ENCODE peak calls at places on chromosome 5, in nine cellular contexts. X, Q, K, C, V, F, J, D and N are unnamed samples.

GRCh38 chr5:72402381-72402890 is 82.3 kb downstream of the PTCD2 start:
- DNase-seq in X (no peak), Q (no peak), K (no peak), C (no peak), V (no peak), F (no peak), J (no peak), D (peak), N (no peak)

GRCh38 chr5:158519433-158520025 is 580.2 kb downstream of the EBF1 start:
- DNase-seq in X (no peak), Q (no peak), K (no peak), C (no peak), V (no peak), F (no peak), J (no peak), D (no peak), N (no peak)

GRCh38 chr5:98726258-98726657 is 47.2 kb upstream of the RGMB start:
- DNase-seq in X (no peak), Q (no peak), K (no peak), C (no peak), V (no peak), F (no peak), J (no peak), D (no peak), N (no peak)

GRCh38 chr5:126561908-126562307 is 33.1 kb downstream of the ALDH7A1 start:
- DNase-seq in X (no peak), Q (no peak), K (no peak), C (no peak), V (no peak), F (no peak), J (no peak), D (peak), N (no peak)

GRCh38 chr5:52560366-52560765 is 227.3 kb upstream of the ITGA1 start:
- DNase-seq in X (no peak), Q (no peak), K (no peak), C (no peak), V (no peak), F (no peak), J (no peak), D (peak), N (no peak)

GRCh38 chr5:32585122-32585445 is 273 bp upstream of the SUB1 start:
- DNase-seq in X (no peak), Q (no peak), K (no peak), C (no peak), V (no peak), F (no peak), J (no peak), D (no peak), N (no peak)

GRCh38 chr5:39260095-39260494 is 40.7 kb upstream of the FYB1 start:
- DNase-seq in X (no peak), Q (no peak), K (no peak), C (no peak), V (no peak), F (no peak), J (no peak), D (no peak), N (no peak)

GRCh38 chr5:43193171-43193951 is 1.3 kb downstream of the NIM1K start:
- DNase-seq in X (peak), Q (no peak), K (peak), C (no peak), V (peak), F (peak), J (no peak), D (peak), N (peak)

GRCh38 chr5:58842851-58843250 is 260.0 kb downstream of the RAB3C start:
- DNase-seq in X (no peak), Q (no peak), K (no peak), C (no peak), V (no peak), F (no peak), J (no peak), D (no peak), N (no peak)

GRCh38 chr5:92704590-92704989 is 876.4 kb downstream of the NR2F1-AS1 start:
- DNase-seq in X (no peak), Q (no peak), K (no peak), C (no peak), V (no peak), F (no peak), J (no peak), D (peak), N (no peak)

GRCh38 chr5:74641778-74642542 is 1.4 kb upstream of the ENC1 start:
- DNase-seq in X (peak), Q (peak), K (peak), C (no peak), V (peak), F (peak), J (peak), D (peak), N (peak)

GRCh38 chr5:81825237-81825636 is 74.3 kb upstream of the SSBP2 start:
- DNase-seq in X (peak), Q (no peak), K (peak), C (no peak), V (no peak), F (no peak), J (no peak), D (peak), N (peak)

GRCh38 chr5:133735346-133735745 is 123.0 kb upstream of the FSTL4 start:
- DNase-seq in X (no peak), Q (no peak), K (no peak), C (no peak), V (no peak), F (no peak), J (no peak), D (peak), N (no peak)

GRCh38 chr5:121273818-121274433 is 577.8 kb upstream of the FTMT start:
- DNase-seq in X (no peak), Q (no peak), K (peak), C (no peak), V (peak), F (no peak), J (no peak), D (peak), N (peak)

GRCh38 chr5:167573274-167574127 is 717.9 kb upstream of the WWC1 start:
- DNase-seq in X (peak), Q (no peak), K (peak), C (no peak), V (no peak), F (peak), J (peak), D (peak), N (no peak)

GRCh38 chr5:93192107-93192506 is 388.9 kb downstream of the NR2F1-AS1 start:
- DNase-seq in X (no peak), Q (no peak), K (peak), C (no peak), V (peak), F (no peak), J (no peak), D (peak), N (peak)

GRCh38 chr5:75656311-75657003 is 45.2 kb downstream of the ANKDD1B start:
- DNase-seq in X (peak), Q (no peak), K (no peak), C (no peak), V (no peak), F (no peak), J (peak), D (peak), N (no peak)

GRCh38 chr5:89277791-89278190 is 394.8 kb upstream of the MEF2C start:
- DNase-seq in X (no peak), Q (no peak), K (no peak), C (no peak), V (no peak), F (no peak), J (no peak), D (peak), N (peak)

GRCh38 chr5:179311581-179311980 is 33.7 kb downstream of the ADAMTS2 start:
- DNase-seq in X (no peak), Q (peak), K (no peak), C (no peak), V (no peak), F (no peak), J (no peak), D (no peak), N (no peak)

GRCh38 chr5:133754575-133755169 is 142.3 kb upstream of the FSTL4 start:
- DNase-seq in X (peak), Q (no peak), K (no peak), C (no peak), V (peak), F (peak), J (no peak), D (no peak), N (peak)

GRCh38 chr5:150522504-150523464 is 14.9 kb downstream of the NDST1 start:
- DNase-seq in X (no peak), Q (peak), K (no peak), C (no peak), V (no peak), F (no peak), J (no peak), D (no peak), N (no peak)

GRCh38 chr5:96978812-96979449 is 43.1 kb downstream of the LNPEP start:
- DNase-seq in X (no peak), Q (no peak), K (peak), C (no peak), V (no peak), F (peak), J (no peak), D (peak), N (no peak)

GRCh38 chr5:72501475-72501874 is 5.7 kb downstream of the ZNF366 start:
- DNase-seq in X (no peak), Q (no peak), K (peak), C (no peak), V (no peak), F (peak), J (no peak), D (peak), N (no peak)

GRCh38 chr5:131242728-131243255 is 21.1 kb upstream of the CDC42SE2 start:
- DNase-seq in X (no peak), Q (no peak), K (peak), C (no peak), V (no peak), F (no peak), J (no peak), D (peak), N (peak)

GRCh38 chr5:134552301-134552700 is 26.8 kb downstream of the JADE2 start:
- DNase-seq in X (no peak), Q (no peak), K (peak), C (no peak), V (peak), F (no peak), J (peak), D (peak), N (no peak)

GRCh38 chr5:159713773-159714172 is 202.5 kb upstream of the ADRA1B start:
- DNase-seq in X (no peak), Q (no peak), K (no peak), C (no peak), V (no peak), F (no peak), J (no peak), D (no peak), N (no peak)

GRCh38 chr5:100780376-100780870 is 122.7 kb downstream of the ST8SIA4 start:
- DNase-seq in X (no peak), Q (no peak), K (no peak), C (no peak), V (no peak), F (no peak), J (no peak), D (no peak), N (no peak)

GRCh38 chr5:123830575-123830974 is 318.6 kb downstream of the CSNK1G3 start:
- DNase-seq in X (no peak), Q (no peak), K (no peak), C (no peak), V (no peak), F (no peak), J (no peak), D (no peak), N (no peak)

GRCh38 chr5:177511796-177512675 is 2.4 kb upstream of the DOK3 start:
- DNase-seq in X (no peak), Q (no peak), K (no peak), C (no peak), V (no peak), F (no peak), J (no peak), D (no peak), N (no peak)

GRCh38 chr5:59346987-59347386 is 546.5 kb downstream of the PDE4D start:
- DNase-seq in X (no peak), Q (no peak), K (no peak), C (no peak), V (no peak), F (no peak), J (no peak), D (no peak), N (no peak)

GRCh38 chr5:4640793-4641192 is 499.3 kb upstream of the ADAMTS16 start:
- DNase-seq in X (no peak), Q (no peak), K (peak), C (no peak), V (no peak), F (peak), J (no peak), D (peak), N (peak)

GRCh38 chr5:31811210-31811609 is 172.3 kb downstream of the PDZD2 start:
- DNase-seq in X (no peak), Q (no peak), K (peak), C (no peak), V (peak), F (no peak), J (no peak), D (peak), N (peak)

GRCh38 chr5:16547200-16547842 is 69.5 kb downstream of the RETREG1 start:
- DNase-seq in X (no peak), Q (no peak), K (no peak), C (no peak), V (no peak), F (no peak), J (no peak), D (peak), N (no peak)

GRCh38 chr5:5270958-5271605 is 131.0 kb downstream of the ADAMTS16 start:
- DNase-seq in X (peak), Q (peak), K (peak), C (no peak), V (peak), F (peak), J (peak), D (peak), N (peak)

GRCh38 chr5:61023131-61023530 is 78.1 kb downstream of the NDUFAF2 start:
- DNase-seq in X (no peak), Q (no peak), K (peak), C (no peak), V (no peak), F (no peak), J (no peak), D (peak), N (no peak)

GRCh38 chr5:21919417-21920022 is 933.6 kb downstream of the CDH12 start:
- DNase-seq in X (no peak), Q (no peak), K (peak), C (no peak), V (peak), F (peak), J (no peak), D (peak), N (peak)

GRCh38 chr5:57167201-57167600 is 6.7 kb upstream of the GPBP1 start:
- DNase-seq in X (no peak), Q (no peak), K (no peak), C (no peak), V (no peak), F (no peak), J (no peak), D (no peak), N (no peak)

GRCh38 chr5:157116483-157116954 is 7.7 kb upstream of the HAVCR2 start:
- DNase-seq in X (no peak), Q (no peak), K (no peak), C (no peak), V (no peak), F (no peak), J (no peak), D (no peak), N (no peak)

GRCh38 chr5:166166071-166166470 is 2125.4 kb upstream of the WWC1 start:
- DNase-seq in X (no peak), Q (no peak), K (no peak), C (no peak), V (no peak), F (peak), J (no peak), D (no peak), N (no peak)

GRCh38 chr5:131252824-131253171 is 11.1 kb upstream of the CDC42SE2 start:
- DNase-seq in X (peak), Q (peak), K (no peak), C (peak), V (no peak), F (no peak), J (no peak), D (no peak), N (no peak)

GRCh38 chr5:173233347-173234128 is 1.5 kb downstream of the NKX2-5 start:
- DNase-seq in X (no peak), Q (no peak), K (no peak), C (no peak), V (no peak), F (peak), J (no peak), D (no peak), N (no peak)
- H3K4me3 ChIP-seq in X (no peak), Q (no peak), K (no peak), C (no peak), V (no peak), F (no peak), J (no peak), D (no peak), N (no peak)

GRCh38 chr5:139636207-139636792 is 11.8 kb upstream of the CXXC5 start:
- DNase-seq in X (no peak), Q (no peak), K (no peak), C (peak), V (no peak), F (no peak), J (no peak), D (peak), N (no peak)
- TF ChIP-seq CTCF in X (no peak), Q (no peak), K (no peak), C (no peak), V (no peak), F (no peak), J (no peak), D (no peak), N (no peak)

DNA sequence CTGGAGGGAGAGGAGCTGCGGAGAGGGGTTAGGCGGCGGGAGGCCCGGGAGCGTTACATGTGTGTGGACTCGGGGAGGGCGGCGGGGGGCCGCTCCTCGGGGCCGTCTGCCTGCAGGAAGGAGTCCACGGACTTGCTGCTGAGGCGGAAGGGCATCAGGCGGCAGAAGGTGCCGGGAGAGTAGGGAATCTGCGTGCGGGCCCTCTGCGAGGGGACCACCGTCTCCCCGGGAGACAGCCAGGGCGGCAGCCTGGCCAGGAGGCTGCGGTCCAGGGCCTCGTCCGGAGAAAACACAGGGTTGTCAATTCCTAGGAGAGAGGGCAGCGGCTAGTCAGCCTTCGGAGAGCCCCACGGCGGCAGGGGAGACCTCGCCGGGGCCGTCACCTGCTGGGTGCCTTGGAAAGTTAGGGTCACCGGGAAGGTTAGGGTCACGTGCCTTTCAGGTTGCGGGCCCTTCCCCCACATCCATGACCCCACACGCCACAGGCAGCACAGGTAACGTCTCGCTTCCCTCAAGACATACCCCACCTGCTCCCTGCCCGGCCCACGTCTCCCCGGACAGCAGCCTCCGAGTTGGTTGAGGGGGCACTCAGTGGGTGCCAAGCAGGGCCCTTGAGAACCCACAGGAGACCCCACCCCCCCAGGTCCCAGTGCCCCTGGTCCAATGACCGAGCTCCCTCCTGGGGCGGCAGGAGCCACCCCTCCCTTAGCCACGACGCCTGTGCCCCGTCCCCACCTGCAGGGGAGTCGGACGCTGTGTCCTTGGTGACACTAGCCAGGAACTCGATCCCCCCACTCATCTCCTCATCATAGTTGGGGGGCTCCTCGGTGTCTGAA is 32.1 kb downstream of the EXOC3 start:
- DNase-seq in X (no peak), Q (no peak), K (no peak), C (no peak), V (no peak), F (no peak), J (peak), D (no peak), N (no peak)
- H3K4me3 ChIP-seq in X (peak), Q (no peak), K (peak), C (no peak), V (peak), F (peak), J (peak), D (peak), N (peak)

DNA sequence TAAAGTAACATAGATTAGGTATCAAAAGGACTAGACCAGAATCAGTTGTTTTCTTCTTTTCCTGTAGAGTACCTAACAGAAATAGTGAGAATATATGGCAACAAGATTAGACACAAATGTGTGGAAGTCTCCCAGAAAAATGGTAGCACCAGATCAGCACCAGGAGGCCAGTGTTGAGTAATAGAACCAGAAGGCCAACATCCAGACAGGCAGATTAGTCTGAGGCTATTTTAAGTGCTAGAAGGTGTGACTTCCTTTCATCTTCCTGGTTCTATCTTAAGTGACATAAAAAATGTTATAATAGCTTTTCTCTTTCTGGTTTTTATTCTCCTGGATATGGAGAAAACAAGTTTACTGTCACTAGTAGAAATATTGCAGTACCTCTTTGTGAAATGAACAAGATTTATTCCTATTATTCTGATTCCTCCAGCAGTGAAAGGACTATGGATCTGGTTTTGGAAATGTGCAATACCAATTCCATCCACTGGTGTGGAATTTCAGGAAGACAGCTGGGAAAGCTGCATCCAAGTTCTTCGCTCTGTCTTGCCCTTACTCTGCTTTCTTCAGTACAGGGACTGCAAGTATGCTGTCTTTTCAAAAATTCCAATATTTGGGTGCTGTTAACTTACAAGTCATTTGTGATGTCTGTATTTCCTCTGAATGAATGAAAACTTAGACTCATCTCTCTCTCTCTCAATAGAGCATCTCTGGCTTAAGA is 39.1 kb downstream of the SHLD3 start:
- DNase-seq in X (no peak), Q (no peak), K (no peak), C (no peak), V (peak), F (peak), J (no peak), D (peak), N (no peak)
- TF ChIP-seq CTCF in X (no peak), Q (peak), K (peak), C (peak), V (peak), F (peak), J (no peak), D (peak), N (peak)

GRCh38 chr5:139394654-139395566 is at the start of gene PROB1:
- DNase-seq in X (no peak), Q (no peak), K (no peak), C (no peak), V (no peak), F (peak), J (no peak), D (no peak), N (no peak)

GRCh38 chr5:139394123-139394653 is 716 bp downstream of the PROB1 start:
- DNase-seq in X (no peak), Q (no peak), K (no peak), C (peak), V (no peak), F (peak), J (no peak), D (no peak), N (no peak)

GRCh38 chr5:139392678-139393496 is 2.0 kb downstream of the PROB1 start:
- DNase-seq in X (no peak), Q (no peak), K (no peak), C (peak), V (peak), F (peak), J (no peak), D (peak), N (no peak)

GRCh38 chr5:139392324-139392677 is 2.6 kb upstream of the MZB1 start:
- DNase-seq in X (no peak), Q (no peak), K (no peak), C (no peak), V (no peak), F (no peak), J (no peak), D (no peak), N (no peak)

GRCh38 chr5:139393497-139394122 is 1.3 kb downstream of the PROB1 start:
- DNase-seq in X (no peak), Q (no peak), K (no peak), C (peak), V (no peak), F (peak), J (no peak), D (no peak), N (no peak)
- H3K4me3 ChIP-seq in X (peak), Q (peak), K (peak), C (peak), V (peak), F (peak), J (peak), D (peak), N (peak)

GRCh38 chr5:141762790-141763368 is 80.8 kb upstream of the ARAP3 start:
- DNase-seq in X (no peak), Q (no peak), K (no peak), C (no peak), V (no peak), F (no peak), J (no peak), D (no peak), N (no peak)
- TF ChIP-seq CTCF in X (no peak), Q (no peak), K (no peak), C (no peak), V (no peak), F (no peak), J (no peak), D (no peak), N (peak)